ENCODE peak calls at places on chromosomes 2 and 18, in seven cellular contexts. I is H4; J is NB4; Z is NCI-H345; N is naive thymus-derived CD4-positive, alpha-beta T cell; U is mesothelial cell of epicardium; K is Peyer's patch. X is an unnamed sample.

GRCh38 chr2:120042359-120042758 is 29.5 kb downstream of the EPB41L5 start:
- DNase-seq in J (no peak), N (no peak), K (no peak), I (no peak), U (no peak), Z (no peak), X (no peak)

GRCh38 chr2:43135583-43135982 is 90.8 kb downstream of the ZFP36L2 start:
- DNase-seq in U (no peak), Z (no peak), K (no peak), J (peak), I (no peak), N (no peak), X (no peak)

GRCh38 chr2:187435756-187436155 is 12.3 kb downstream of the CALCRL start:
- DNase-seq in K (no peak), J (no peak), U (no peak), Z (no peak), I (no peak), N (no peak), X (no peak)

GRCh38 chr2:23478087-23478932 is 93.3 kb downstream of the KLHL29 start:
- DNase-seq in Z (peak), I (no peak), N (no peak), U (no peak), K (no peak), J (no peak), X (no peak)

GRCh38 chr2:75466708-75467311 is 93.9 kb downstream of the EVA1A start:
- DNase-seq in Z (peak), K (peak), U (no peak), J (peak), I (peak), N (no peak), X (peak)

GRCh38 chr2:69387770-69388481 is 899 bp upstream of the GFPT1 start:
- DNase-seq in K (no peak), I (no peak), Z (no peak), U (peak), N (no peak), J (peak), X (no peak)

GRCh38 chr2:241082338-241083090 is 19.6 kb downstream of the MTERF4 start:
- DNase-seq in Z (no peak), U (no peak), N (no peak), K (no peak), J (no peak), I (no peak), X (no peak)

GRCh38 chr2:223976635-223977226 is 19.5 kb downstream of the MRPL44 start:
- DNase-seq in K (no peak), N (no peak), U (no peak), Z (no peak), J (no peak), I (no peak), X (no peak)

GRCh38 chr2:186422226-186422625 is 63.8 kb upstream of the ZC3H15 start:
- DNase-seq in N (no peak), Z (no peak), U (no peak), K (no peak), J (peak), I (peak), X (peak)

GRCh38 chr2:118992740-118993391 is 50.9 kb downstream of the MARCO start:
- DNase-seq in J (peak), N (no peak), I (no peak), K (no peak), U (peak), Z (no peak), X (peak)

GRCh38 chr2:46803911-46804670 is 111.5 kb downstream of the MCFD2 start:
- DNase-seq in U (no peak), J (no peak), N (no peak), Z (no peak), I (peak), K (no peak), X (no peak)

GRCh38 chr18:75207298-75208054 is 1.5 kb downstream of the PTGR3 start:
- DNase-seq in U (no peak), K (no peak), N (no peak), J (peak), I (no peak), Z (no peak), X (peak)

GRCh38 chr2:23595601-23596251 is 210.7 kb downstream of the KLHL29 start:
- DNase-seq in Z (peak), J (peak), K (no peak), N (no peak), U (no peak), I (peak), X (no peak)

GRCh38 chr2:72757177-72757775 is 68.6 kb downstream of the EXOC6B start:
- DNase-seq in I (no peak), K (no peak), J (no peak), N (no peak), Z (no peak), U (no peak), X (no peak)

GRCh38 chr2:215567504-215567903 is 131.6 kb upstream of the FN1 start:
- DNase-seq in U (no peak), I (no peak), J (no peak), Z (peak), K (no peak), N (no peak), X (no peak)

GRCh38 chr2:7286120-7286519 is 368.9 kb downstream of the RNF144A start:
- DNase-seq in Z (no peak), I (no peak), U (no peak), K (no peak), N (no peak), J (no peak), X (no peak)

GRCh38 chr2:131104487-131105155 is 515 bp upstream of the PLEKHB2 start:
- DNase-seq in J (peak), K (peak), I (peak), N (peak), Z (peak), U (no peak), X (peak)

GRCh38 chr2:217794133-217794986 is 208.4 kb downstream of the TNS1 start:
- DNase-seq in N (no peak), K (no peak), J (no peak), U (no peak), I (no peak), Z (no peak), X (no peak)

GRCh38 chr2:119683717-119684443 is 4.9 kb downstream of the TMEM177 start:
- DNase-seq in I (peak), Z (no peak), N (no peak), J (no peak), K (no peak), U (no peak), X (no peak)

GRCh38 chr2:1929962-1930361 is 185.6 kb upstream of the PXDN start:
- DNase-seq in U (no peak), Z (no peak), I (no peak), J (no peak), N (no peak), K (no peak), X (no peak)

GRCh38 chr2:60857025-60857424 is 24.3 kb upstream of the REL start:
- DNase-seq in Z (no peak), N (no peak), U (no peak), K (no peak), J (no peak), I (no peak), X (no peak)

GRCh38 chr2:25590921-25591505 is 82.4 kb downstream of the DTNB start:
- DNase-seq in N (no peak), Z (no peak), J (no peak), K (no peak), I (no peak), U (no peak), X (no peak)